ENCODE peak calls at places on chromosomes 16 and 17, in nine cellular contexts. L is uterus, A is Calu3, D is HTR-8/SVneo, X is neural crest cell, F is hippocampal formation, P is amygdala, Z is HFFc6, J is fibroblast of pulmonary artery. N is an unnamed sample.

GRCh38 chr17:39455919-39456318 is 4.9 kb upstream of the MED1 start:
- DNase-seq in Z (no peak), X (no peak), J (no peak), P (no peak), A (no peak), L (no peak), F (no peak), D (no peak), N (no peak)

GRCh38 chr17:35537569-35538209 is at the start of gene SLFN12L:
- DNase-seq in P (no peak), L (no peak), D (no peak), Z (no peak), F (no peak), A (no peak), J (no peak), X (no peak), N (peak)

GRCh38 chr16:88617268-88618031 is 20.9 kb upstream of the IL17C start:
- DNase-seq in D (no peak), P (no peak), X (no peak), A (no peak), L (no peak), J (no peak), Z (no peak), F (no peak), N (no peak)

GRCh38 chr16:81551141-81551808 is 106.7 kb downstream of the CMIP start:
- DNase-seq in F (no peak), J (peak), X (no peak), Z (peak), L (no peak), P (no peak), A (no peak), D (peak), N (no peak)

GRCh38 chr17:82874011-82874835 is 34.4 kb upstream of the ZNF750 start:
- DNase-seq in P (no peak), L (no peak), Z (no peak), X (no peak), A (peak), J (no peak), F (no peak), D (no peak), N (no peak)

GRCh38 chr16:52171481-52171880 is 375.5 kb downstream of the TOX3 start:
- DNase-seq in F (no peak), X (no peak), Z (no peak), L (no peak), D (no peak), P (no peak), A (no peak), J (no peak), N (no peak)

GRCh38 chr16:68259421-68259820 is 4.9 kb upstream of the SLC7A6 start:
- DNase-seq in L (no peak), A (no peak), D (no peak), J (no peak), F (no peak), X (no peak), Z (no peak), P (no peak), N (no peak)

GRCh38 chr17:28147026-28147425 is 104.5 kb downstream of the NLK start:
- DNase-seq in X (no peak), A (no peak), L (no peak), F (no peak), J (no peak), P (no peak), Z (no peak), D (no peak), N (no peak)

GRCh38 chr17:74960739-74961342 is 11.7 kb downstream of the HID1 start:
- DNase-seq in F (no peak), D (peak), J (peak), X (peak), P (no peak), A (no peak), Z (peak), L (no peak), N (no peak)

GRCh38 chr17:63828936-63829335 is 1.5 kb upstream of the FTSJ3 start:
- DNase-seq in D (no peak), X (no peak), J (no peak), Z (no peak), P (no peak), A (no peak), F (no peak), L (no peak), N (no peak)

GRCh38 chr16:89036776-89037175 is 56.9 kb upstream of the ACSF3 start:
- DNase-seq in X (no peak), F (no peak), J (no peak), D (no peak), A (no peak), L (no peak), Z (no peak), P (no peak), N (no peak)

GRCh38 chr16:86167061-86167460 is 268.1 kb downstream of the IRF8 start:
- DNase-seq in F (no peak), J (no peak), Z (peak), P (no peak), L (no peak), X (no peak), A (no peak), D (no peak), N (no peak)

GRCh38 chr16:27618611-27619380 is 68.9 kb downstream of the KATNIP start:
- DNase-seq in J (no peak), D (no peak), L (no peak), A (no peak), F (no peak), X (no peak), P (no peak), Z (no peak), N (no peak)

GRCh38 chr17:74654742-74655141 is 31.2 kb upstream of the CD300E start:
- DNase-seq in L (no peak), X (no peak), J (no peak), D (no peak), Z (no peak), P (no peak), A (no peak), F (no peak), N (no peak)

GRCh38 chr16:70770968-70771552 is 29.9 kb downstream of the VAC14 start:
- DNase-seq in X (peak), D (peak), Z (peak), P (peak), F (peak), A (peak), L (peak), J (peak), N (peak)

GRCh38 chr17:57249520-57249919 is 6.8 kb upstream of the MSI2 start:
- DNase-seq in D (no peak), A (no peak), J (no peak), F (no peak), L (no peak), X (no peak), P (no peak), Z (no peak), N (no peak)